ENCODE peak calls at places on chromosomes 1 and 21, in nine cellular contexts. Q is adrenal gland, U is SK-N-SH, O is PC-9, N is body of pancreas, X is uterus, M is HCT116, S is fibroblast of lung, L is transverse colon. K is an unnamed sample.

GRCh38 chr1:204446413-204447111 is 34.9 kb upstream of the PPP1R15B start:
- DNase-seq in U (peak; percentile 82), L (peak; percentile 82), M (no peak), S (peak; percentile 45), O (no peak), N (peak; percentile 81), X (peak; percentile 60), Q (peak; percentile 88), K (peak; percentile 89)

GRCh38 chr21:46189213-46189958 is 5.1 kb upstream of the SPATC1L start:
- DNase-seq in N (no peak), X (no peak), L (no peak), U (peak; percentile 62), O (no peak), M (no peak), Q (peak; percentile 80), S (peak; percentile 66), K (no peak)

GRCh38 chr1:27638047-27638734 is 3.2 kb upstream of the FGR start:
- DNase-seq in M (no peak), O (no peak), L (no peak), N (no peak), U (no peak), S (no peak), X (no peak), Q (no peak), K (no peak)

GRCh38 chr21:45153358-45154318 is 79.3 kb downstream of the ADARB1 start:
- DNase-seq in N (no peak), S (peak; percentile 80), O (no peak), U (no peak), X (no peak), M (no peak), L (no peak), Q (peak; percentile 51), K (no peak)

GRCh38 chr1:10168912-10169514 is 41.4 kb upstream of the KIF1B start:
- DNase-seq in X (no peak), Q (no peak), N (no peak), S (no peak), O (no peak), L (no peak), M (no peak), U (no peak), K (no peak)

GRCh38 chr1:183804916-183805734 is at the start of gene RGL1:
- DNase-seq in N (peak; percentile 38), O (peak; percentile 91), S (peak; percentile 76), L (peak; percentile 60), M (peak; percentile 22), Q (peak; percentile 90), U (peak; percentile 82), X (peak; percentile 73), K (peak; percentile 68)

GRCh38 chr1:239952348-239953307 is 139.1 kb upstream of the FMN2 start:
- DNase-seq in O (no peak), N (peak; percentile 17), Q (no peak), X (no peak), S (no peak), M (no peak), U (no peak), L (no peak), K (peak; percentile 52)

GRCh38 chr1:67831850-67832513 is 1.3 kb downstream of the GNG12 start:
- DNase-seq in S (peak; percentile 75), X (peak; percentile 61), M (peak; percentile 40), Q (peak; percentile 81), O (peak; percentile 80), U (peak; percentile 75), L (peak; percentile 68), N (peak; percentile 53), K (peak; percentile 32)

GRCh38 chr1:17485280-17485679 is 45.8 kb upstream of the RCC2 start:
- DNase-seq in S (no peak), N (no peak), Q (no peak), M (no peak), X (no peak), O (no peak), U (no peak), L (no peak), K (peak; percentile 48)

GRCh38 chr1:67213164-67213563 is 46.9 kb downstream of the IL23R start:
- DNase-seq in L (no peak), N (no peak), X (no peak), S (peak; percentile 14), O (no peak), M (peak; percentile 22), Q (no peak), U (peak; percentile 28), K (no peak)

GRCh38 chr1:151980287-151981177 is 13.1 kb downstream of the S100A10 start:
- DNase-seq in Q (peak; percentile 63), O (peak; percentile 47), S (peak; percentile 84), X (peak; percentile 41), N (no peak), U (no peak), M (no peak), L (peak; percentile 37), K (no peak)

GRCh38 chr1:248811514-248812490 is 13.9 kb downstream of the SH3BP5L start:
- DNase-seq in M (no peak), S (no peak), Q (peak; percentile 58), L (no peak), X (no peak), N (peak; percentile 49), O (no peak), U (no peak), K (no peak)

GRCh38 chr1:199124351-199124750 is 485.5 kb downstream of the PTPRC start:
- DNase-seq in X (no peak), U (no peak), S (peak; percentile 75), M (no peak), L (no peak), N (no peak), Q (no peak), O (no peak), K (peak; percentile 15)

GRCh38 chr1:38727629-38728175 is 131.9 kb downstream of the RRAGC start:
- DNase-seq in O (no peak), M (no peak), Q (no peak), X (no peak), L (no peak), S (no peak), N (no peak), U (no peak), K (no peak)

GRCh38 chr1:200883118-200883517 is 10.3 kb downstream of the GPR25 start:
- DNase-seq in S (no peak), X (no peak), L (no peak), M (no peak), O (no peak), N (no peak), Q (peak; percentile 11), U (no peak), K (no peak)

GRCh38 chr21:34174470-34174869 is 101.1 kb downstream of the MRPS6 start:
- DNase-seq in U (no peak), N (no peak), S (no peak), M (no peak), L (no peak), X (no peak), Q (no peak), O (no peak), K (no peak)

GRCh38 chr1:193079187-193079586 is 19.8 kb downstream of the RO60 start:
- DNase-seq in O (no peak), S (peak; percentile 13), U (no peak), L (no peak), Q (no peak), N (no peak), X (no peak), M (no peak), K (no peak)
- H3K36me3 ChIP-seq in O (peaks cover 53% of the 10 kb centered on the region), S (peaks cover 5% of the 10 kb centered on the region), U (peaks cover 75% of the 10 kb centered on the region), L (no peaks in the 10 kb centered on the region), Q (peaks cover 47% of the 10 kb centered on the region), N (peaks cover 9% of the 10 kb centered on the region), X (peaks cover 4% of the 10 kb centered on the region), M (peaks cover 54% of the 10 kb centered on the region), K (peaks cover 87% of the 10 kb centered on the region)

DNA sequence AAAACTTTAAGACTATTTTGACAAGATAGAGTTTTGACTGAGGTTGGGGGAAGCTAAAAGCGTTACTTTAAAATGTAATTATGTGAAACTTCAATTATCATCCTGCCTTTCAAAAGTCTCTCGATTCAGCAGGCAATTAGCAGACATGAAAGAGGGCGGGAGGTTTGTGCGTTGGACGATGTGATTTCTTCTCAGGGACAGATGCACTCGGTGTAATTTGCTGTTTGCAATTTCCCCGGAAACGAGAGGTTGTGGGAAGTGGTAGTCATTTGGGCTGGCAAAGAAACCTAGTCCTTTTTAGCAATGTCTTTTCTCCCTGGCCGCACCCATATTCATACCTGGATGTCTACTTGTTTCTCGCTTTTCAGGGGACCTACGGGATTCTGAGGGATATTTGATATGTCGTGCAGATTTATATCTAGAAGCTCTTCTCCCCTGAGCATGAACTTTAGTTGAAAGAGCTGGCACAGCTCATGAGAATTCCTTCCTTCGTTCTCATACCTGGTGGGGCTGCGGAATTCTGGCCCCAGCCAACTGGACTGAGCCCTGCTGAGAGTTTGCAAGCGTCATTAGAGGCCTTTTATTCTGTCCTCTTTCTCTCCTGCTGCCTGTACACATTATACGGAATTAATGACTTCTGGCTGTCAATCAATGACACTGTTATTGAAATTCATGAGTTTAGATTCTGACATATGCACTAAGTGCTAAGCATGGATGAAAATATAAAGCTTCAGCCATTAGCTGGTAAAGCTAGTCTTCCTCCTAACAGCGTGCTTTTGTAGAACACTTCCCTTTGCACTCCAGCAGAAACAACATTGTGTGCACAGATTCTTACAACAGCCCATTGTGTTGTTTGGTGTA is 27.3 kb downstream of the KAZN start:
- DNase-seq in N (no peak), O (no peak), X (no peak), M (no peak), U (no peak), S (no peak), L (no peak), Q (no peak), K (no peak)
- TF ChIP-seq CTCF in N (no peak), O (no peak), X (no peak), M (no peak), U (no peak), S (no peak), L (no peak), Q (no peak), K (no peak)

DNA sequence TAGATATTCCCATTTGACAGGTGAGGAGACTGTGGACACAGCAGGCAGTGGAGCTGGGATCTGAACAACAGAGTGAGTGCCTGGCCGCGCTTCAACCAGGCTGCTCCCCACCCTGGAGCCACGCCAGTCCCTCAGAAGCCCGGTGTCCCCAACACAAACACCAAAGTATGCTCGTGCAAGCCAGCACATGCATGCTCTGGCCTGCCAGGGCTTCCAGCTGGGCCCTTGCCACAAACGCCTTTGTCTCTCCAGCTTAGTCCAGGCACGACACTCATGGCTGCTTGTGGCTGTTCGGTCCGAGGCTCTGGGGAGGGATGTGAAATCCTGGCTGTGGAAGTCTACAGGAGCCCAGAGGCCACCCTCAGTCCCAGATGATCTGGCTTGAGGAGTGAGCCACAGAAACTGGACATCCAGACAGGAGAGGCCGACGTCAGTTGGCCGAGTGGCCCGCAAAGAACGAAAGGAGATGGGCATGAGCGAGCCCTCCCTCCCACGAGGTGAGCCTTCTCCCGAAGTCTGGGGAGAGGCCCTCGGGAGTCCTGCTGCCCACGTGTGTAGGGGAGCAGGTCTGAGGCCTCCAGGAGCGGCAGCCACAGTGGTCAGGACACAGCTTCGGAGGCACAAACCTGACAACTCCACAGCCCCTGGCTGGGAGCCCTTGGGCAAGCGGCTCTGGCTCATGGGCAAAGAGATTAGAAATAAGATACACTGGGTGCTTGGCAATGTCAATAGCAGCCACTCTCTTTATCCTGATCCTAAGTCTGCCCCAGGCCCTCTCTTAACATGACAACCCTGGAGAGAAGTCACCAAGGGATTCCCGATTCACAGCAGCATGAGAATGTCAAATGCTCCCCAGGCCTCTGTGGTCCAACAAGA is 117.1 kb upstream of the IFFO2 start:
- DNase-seq in Q (no peak), N (no peak), S (no peak), O (no peak), M (no peak), L (no peak), X (no peak), U (no peak), K (no peak)
- H3K36me3 ChIP-seq in Q (peaks cover 56% of the 10 kb centered on the region), N (no peaks in the 10 kb centered on the region), S (peaks cover 38% of the 10 kb centered on the region), O (no peaks in the 10 kb centered on the region), M (peaks cover 42% of the 10 kb centered on the region), L (no peaks in the 10 kb centered on the region), X (no peaks in the 10 kb centered on the region), U (peaks cover 55% of the 10 kb centered on the region), K (peaks cover 11% of the 10 kb centered on the region)

GRCh38 chr1:19179597-19180271 is 30.3 kb downstream of the UBR4 start:
- DNase-seq in S (peak; percentile 16), Q (no peak), M (peak; percentile 3), O (no peak), N (no peak), U (peak; percentile 30), L (no peak), X (no peak), K (peak; percentile 5)
- TF ChIP-seq CTCF in S (peak; percentile 39), Q (peak; percentile 38), M (peak; percentile 46), O (no peak), N (peak; percentile 13), U (peak; percentile 52), L (no peak), X (peak; percentile 16), K (peak; percentile 55)

K was measured in BE2C.